ENCODE peak calls at places on chromosomes 11 and 22, in nine cellular contexts. H is fibroblast of lung, S is lower leg skin, B is HCT116, R is A549, W is AG04449, F is left lung, L is lower lobe of right lung, J is upper lobe of left lung. O is an unnamed sample.

GRCh38 chr11:56764976-56765375 is 16.5 kb upstream of the OR9G4 start:
- DNase-seq in H (no peak), S (no peak), B (no peak), R (no peak), W (no peak), F (no peak), L (no peak), J (no peak), O (no peak)

GRCh38 chr22:46044718-46045458 is 67.9 kb upstream of the WNT7B start:
- DNase-seq in H (peak; percentile 21), S (peak; percentile 91), B (no peak), R (no peak), W (no peak), F (peak; percentile 91), L (peak; percentile 69), J (peak; percentile 92), O (no peak)

GRCh38 chr22:48439560-48440135 is 1388.0 kb downstream of the BRD1 start:
- DNase-seq in H (no peak), S (no peak), B (no peak), R (no peak), W (no peak), F (peak; percentile 40), L (peak; percentile 23), J (no peak), O (no peak)

GRCh38 chr11:79342686-79343085 is 98.1 kb downstream of the TENM4 start:
- DNase-seq in H (no peak), S (no peak), B (no peak), R (no peak), W (no peak), F (no peak), L (no peak), J (no peak), O (no peak)

GRCh38 chr11:26231252-26231661 is 100.7 kb upstream of the ANO3 start:
- DNase-seq in H (peak; percentile 96), S (no peak), B (no peak), R (peak; percentile 5), W (peak; percentile 45), F (no peak), L (no peak), J (no peak), O (no peak)

GRCh38 chr11:89452780-89453179 is 38.4 kb downstream of the NOX4 start:
- DNase-seq in H (peak; percentile 3), S (no peak), B (no peak), R (no peak), W (no peak), F (no peak), L (no peak), J (no peak), O (no peak)

GRCh38 chr22:27726726-27727449 is 74.7 kb downstream of the MN1 start:
- DNase-seq in H (peak; percentile 84), S (no peak), B (no peak), R (peak; percentile 77), W (no peak), F (no peak), L (peak; percentile 54), J (no peak), O (peak; percentile 51)

GRCh38 chr11:59556115-59556882 is 45.0 kb downstream of the OR4D9 start:
- DNase-seq in H (peak; percentile 88), S (no peak), B (peak; percentile 74), R (peak; percentile 91), W (peak; percentile 63), F (no peak), L (no peak), J (no peak), O (no peak)

GRCh38 chr11:22189660-22190059 is 3.2 kb upstream of the ANO5 start:
- DNase-seq in H (no peak), S (no peak), B (no peak), R (no peak), W (no peak), F (no peak), L (no peak), J (no peak), O (no peak)

GRCh38 chr11:22193348-22194051 is 615 bp downstream of the ANO5 start:
- DNase-seq in H (peak; percentile 21), S (peak; percentile 80), B (no peak), R (peak; percentile 45), W (no peak), F (peak; percentile 82), L (peak; percentile 48), J (peak; percentile 86), O (no peak)

GRCh38 chr11:22192642-22193347 is at the start of gene ANO5:
- DNase-seq in H (peak; percentile 17), S (peak; percentile 85), B (no peak), R (peak; percentile 73), W (no peak), F (peak; percentile 89), L (peak; percentile 73), J (peak; percentile 91), O (no peak)

GRCh38 chr11:22190827-22191463 is 1.9 kb upstream of the ANO5 start:
- DNase-seq in H (no peak), S (no peak), B (no peak), R (no peak), W (no peak), F (no peak), L (no peak), J (no peak), O (no peak)

DNA sequence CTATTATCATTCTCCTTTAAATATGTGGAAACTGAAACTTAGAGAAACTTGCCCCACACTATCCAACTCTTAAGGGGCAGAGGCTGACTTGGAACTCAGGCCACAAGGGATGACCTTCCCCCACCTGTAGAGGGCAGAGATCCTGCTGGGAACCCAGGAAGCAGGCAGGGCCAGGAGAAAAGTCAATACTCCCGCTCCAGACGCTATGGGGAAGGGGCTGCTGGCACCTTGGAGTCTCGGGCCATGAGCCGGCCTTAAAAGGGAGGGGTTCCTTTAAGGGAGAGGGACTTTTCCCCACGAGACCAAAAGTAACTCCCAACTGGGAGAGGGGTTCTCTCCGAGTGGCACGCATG is 620 bp upstream of the ANO5 start:
- DNase-seq in H (peak; percentile 0), S (no peak), B (no peak), R (peak; percentile 60), W (no peak), F (no peak), L (no peak), J (no peak), O (no peak)
- H3K4me3 ChIP-seq in H (peak overlapping the region; percentile 33), S (peak overlapping the region; percentile 44), B (peak overlapping the region; percentile 64), R (peak overlapping the region; percentile 68), W (no peak overlapping the region), F (peak overlapping the region; percentile 55), L (peak overlapping the region; percentile 77), J (peak overlapping the region; percentile 64), O (peak overlapping the region; percentile 48)

DNA sequence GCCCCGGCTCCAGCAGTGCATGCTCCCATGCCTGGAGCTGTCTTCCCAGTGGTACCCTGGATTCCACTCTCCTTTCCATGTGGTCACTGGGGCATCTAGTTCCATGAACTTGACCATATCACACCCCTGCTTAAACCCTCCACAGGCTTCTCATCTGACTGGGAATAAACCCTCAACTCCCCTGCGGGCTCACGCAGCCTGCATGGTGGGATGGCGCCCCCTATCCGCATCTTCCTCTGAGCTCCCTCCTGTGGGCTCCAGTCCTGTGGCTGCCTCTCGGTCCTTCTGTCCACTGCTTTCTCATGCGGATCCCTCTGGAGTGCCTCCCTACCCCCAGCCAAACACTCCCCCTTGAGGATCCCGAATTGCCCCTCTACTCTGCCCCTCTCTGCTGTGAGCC is 41.4 kb upstream of the TTLL12 start:
- DNase-seq in H (no peak), S (no peak), B (peak; percentile 10), R (peak; percentile 53), W (no peak), F (no peak), L (no peak), J (no peak), O (no peak)
- TF ChIP-seq CTCF in H (no peak), S (no peak), B (peak; percentile 71), R (peak; percentile 23), W (peak; percentile 50), F (no peak), L (peak; percentile 14), J (no peak), O (peak; percentile 62)

GRCh38 chr11:18789942-18790341 is 1.7 kb downstream of the PTPN5 start:
- DNase-seq in H (no peak), S (no peak), B (no peak), R (no peak), W (no peak), F (no peak), L (no peak), J (no peak), O (no peak)

GRCh38 chr11:18790820-18791174 is 801 bp downstream of the PTPN5 start:
- DNase-seq in H (no peak), S (no peak), B (no peak), R (no peak), W (no peak), F (no peak), L (no peak), J (no peak), O (no peak)

GRCh38 chr11:18792066-18792591 is 531 bp upstream of the PTPN5 start:
- DNase-seq in H (peak; percentile 4), S (no peak), B (no peak), R (peak; percentile 14), W (no peak), F (no peak), L (no peak), J (peak; percentile 79), O (no peak)

GRCh38 chr11:18792827-18793226 is 1.2 kb upstream of the PTPN5 start:
- DNase-seq in H (no peak), S (no peak), B (no peak), R (no peak), W (no peak), F (no peak), L (no peak), J (no peak), O (no peak)

DNA sequence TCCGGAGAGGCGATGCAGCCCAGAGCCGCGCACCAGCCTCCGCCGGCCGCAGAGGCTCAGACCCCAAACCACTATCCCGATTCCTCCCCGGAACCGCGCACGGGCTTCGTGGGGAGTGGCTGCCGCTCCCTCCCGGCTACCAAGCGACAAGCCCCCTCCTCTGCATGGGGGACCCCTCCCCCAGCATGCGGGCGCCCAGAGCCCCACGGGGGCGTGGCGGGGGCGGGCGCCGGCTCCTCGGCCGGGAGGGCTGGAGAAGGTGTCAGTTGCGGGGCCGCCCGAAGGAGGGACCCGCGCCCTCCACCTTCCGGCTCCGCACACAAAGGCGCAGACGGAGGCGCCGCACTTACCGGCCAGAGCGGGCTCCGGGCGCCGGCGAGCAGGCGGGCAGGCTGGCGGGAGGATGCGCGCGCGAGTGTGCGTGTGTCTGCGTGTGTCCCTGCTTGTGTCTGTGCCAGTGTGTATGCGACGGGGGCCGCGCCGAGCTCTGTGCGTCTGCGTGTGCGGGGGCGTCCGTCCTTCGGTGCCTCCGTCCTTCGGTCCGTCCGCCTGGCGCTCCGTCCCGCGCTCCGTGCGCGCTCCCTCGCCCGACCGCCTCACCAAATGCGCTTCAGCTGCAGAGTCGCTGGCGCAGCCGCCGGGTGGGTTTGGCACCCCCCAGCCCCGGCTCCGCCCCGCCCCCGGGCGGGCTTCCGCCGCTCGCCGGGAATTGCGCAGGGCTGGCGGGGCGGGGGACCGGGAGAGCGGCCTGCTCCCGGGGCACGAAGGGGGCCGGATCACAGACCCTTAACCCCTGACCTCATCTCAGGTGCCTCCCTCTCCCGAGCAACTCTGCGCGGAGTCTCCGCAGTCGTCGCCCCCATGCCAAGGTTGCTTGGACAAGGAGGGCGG is at the start of gene PTPN5:
- DNase-seq in H (peak; percentile 22), S (no peak), B (no peak), R (peak; percentile 34), W (no peak), F (no peak), L (no peak), J (peak; percentile 81), O (no peak)
- H3K4me3 ChIP-seq in H (no peak within 1 kb of the TSS), S (peak within 1 kb of the TSS; percentile 15), B (no peak within 1 kb of the TSS), R (peak within 1 kb of the TSS; percentile 54), W (peak within 1 kb of the TSS; percentile 20), F (peak within 1 kb of the TSS; percentile 29), L (peak within 1 kb of the TSS; percentile 35), J (peak within 1 kb of the TSS; percentile 35), O (peak within 1 kb of the TSS; percentile 20)

GRCh38 chr22:37169412-37169811 is 18.6 kb downstream of the C1QTNF6 start:
- DNase-seq in H (no peak), S (peak; percentile 83), B (no peak), R (no peak), W (no peak), F (no peak), L (peak; percentile 10), J (no peak), O (no peak)

GRCh38 chr22:37172266-37173245 is 15.5 kb downstream of the C1QTNF6 start:
- DNase-seq in H (no peak), S (peak; percentile 80), B (no peak), R (no peak), W (no peak), F (peak; percentile 42), L (peak; percentile 28), J (no peak), O (no peak)

GRCh38 chr22:37171662-37172061 is 16.4 kb downstream of the C1QTNF6 start:
- DNase-seq in H (no peak), S (peak; percentile 12), B (no peak), R (no peak), W (no peak), F (no peak), L (no peak), J (no peak), O (no peak)

GRCh38 chr22:37167981-37168647 is 18.4 kb upstream of the IL2RB start:
- DNase-seq in H (no peak), S (peak; percentile 53), B (no peak), R (no peak), W (no peak), F (peak; percentile 30), L (peak; percentile 14), J (no peak), O (no peak)

GRCh38 chr22:37169947-37170688 is 17.9 kb downstream of the C1QTNF6 start:
- DNase-seq in H (no peak), S (peak; percentile 84), B (no peak), R (no peak), W (no peak), F (peak; percentile 50), L (peak; percentile 20), J (no peak), O (no peak)
- TF ChIP-seq CTCF in H (no peak), S (no peak), B (peak; percentile 24), R (no peak), W (no peak), F (no peak), L (no peak), J (no peak), O (no peak)